ENCODE peak calls at places on chromosomes 11 and 22, in eight cellular contexts. V is MCF 10A; A is T follicular helper cell; S is iris pigment epithelial cell; Z is brain microvascular endothelial cell; P is activated naive CD4-positive, alpha-beta T cell; H is stimulated activated CD4-positive, alpha-beta T cell treated with anti-CD3 and anti-CD28 coated beads, Interleukin-12 subunit alpha, Interleukin-12 subunit beta, amount 100 ng/mL, for 4 hours; M is cardiac septum. G is an unnamed sample.

GRCh38 chr22:49768511-49768910 is 59.2 kb downstream of the BRD1 start:
- DNase-seq in Z (no peak), A (no peak), P (no peak), S (no peak), H (no peak), M (peak), V (no peak), G (no peak)

GRCh38 chr11:45089251-45089650 is 57.2 kb upstream of the PRDM11 start:
- DNase-seq in P (no peak), H (no peak), M (peak), Z (peak), S (peak), V (peak), A (no peak), G (peak)

GRCh38 chr11:112555491-112556364 is 295.1 kb upstream of the PLET1 start:
- DNase-seq in V (peak), H (peak), S (peak), M (no peak), Z (peak), A (peak), P (peak), G (no peak)

GRCh38 chr22:35630387-35630793 is 13.3 kb upstream of the MB start:
- DNase-seq in Z (peak), M (no peak), S (peak), A (no peak), P (no peak), H (no peak), V (peak), G (peak)

GRCh38 chr11:64457416-64458010 is 98.6 kb downstream of the RPS6KA4 start:
- DNase-seq in A (no peak), M (peak), Z (no peak), P (no peak), H (no peak), V (no peak), S (no peak), G (no peak)

GRCh38 chr11:6334806-6335205 is 14.5 kb upstream of the CAVIN3 start:
- DNase-seq in P (no peak), S (no peak), V (no peak), H (no peak), M (no peak), Z (no peak), A (no peak), G (no peak)

GRCh38 chr11:107549253-107549953 is 16.1 kb downstream of the ALKBH8 start:
- DNase-seq in M (no peak), V (peak), S (peak), H (no peak), P (no peak), A (peak), Z (peak), G (peak)

GRCh38 chr11:67464411-67465189 is 4.5 kb downstream of the TMEM134 start:
- DNase-seq in V (peak), Z (peak), A (peak), S (peak), M (peak), H (peak), P (peak), G (peak)

GRCh38 chr11:73085189-73085875 is 56.8 kb downstream of the FCHSD2 start:
- DNase-seq in H (no peak), A (no peak), Z (no peak), S (peak), M (no peak), V (peak), P (no peak), G (peak)

GRCh38 chr22:17990167-17990566 is 34.2 kb downstream of the MICAL3 start:
- DNase-seq in V (no peak), M (no peak), A (no peak), H (no peak), S (peak), P (no peak), Z (peak), G (peak)

GRCh38 chr11:14974723-14975587 is 2.8 kb upstream of the CALCA start:
- DNase-seq in S (peak), V (peak), Z (peak), M (no peak), P (peak), A (peak), H (peak), G (peak)

GRCh38 chr11:100563541-100564280 is 123.4 kb upstream of the ARHGAP42 start:
- DNase-seq in S (peak), P (no peak), H (no peak), V (no peak), M (no peak), A (no peak), Z (no peak), G (peak)

GRCh38 chr11:93718057-93718563 is 23.2 kb downstream of the TAF1D start:
- DNase-seq in S (no peak), V (no peak), A (no peak), Z (no peak), H (no peak), M (no peak), P (no peak), G (no peak)

G was measured in renal cortical epithelial cell.